ENCODE peak calls at places on chromosomes 13 and 19, in four cellular contexts. D, N, C and A are unnamed samples.

GRCh38 chr13:45851171-45851889 is at the start of gene SIAH3:
- DNase-seq in D (no peak), N (no peak), C (peak), A (no peak)

GRCh38 chr19:1309977-1310852 is 24.5 kb downstream of the EFNA2 start:
- DNase-seq in D (no peak), N (no peak), C (no peak), A (no peak)

GRCh38 chr13:73082471-73082870 is 23.7 kb downstream of the KLF5 start:
- DNase-seq in D (no peak), N (no peak), C (no peak), A (no peak)

GRCh38 chr19:40959338-40959737 is 31.7 kb upstream of the CYP2B6 start:
- DNase-seq in D (no peak), N (no peak), C (no peak), A (no peak)

GRCh38 chr13:39038569-39038898 is 278 bp downstream of the NHLRC3 start:
- DNase-seq in D (no peak), N (peak), C (no peak), A (no peak)

GRCh38 chr13:51286135-51287002 is 53.1 kb upstream of the SERPINE3 start:
- DNase-seq in D (peak), N (peak), C (peak), A (peak)

GRCh38 chr19:33171916-33172359 is 22.2 kb upstream of the LRP3 start:
- DNase-seq in D (no peak), N (no peak), C (peak), A (peak)

GRCh38 chr19:48618278-48618915 is 581 bp downstream of the RPL18 start:
- DNase-seq in D (no peak), N (no peak), C (no peak), A (no peak)

GRCh38 chr19:22144394-22144793 is 52.4 kb downstream of the ZNF676 start:
- DNase-seq in D (no peak), N (no peak), C (peak), A (peak)

GRCh38 chr19:16374436-16374835 is 49.8 kb downstream of the KLF2 start:
- DNase-seq in D (no peak), N (no peak), C (no peak), A (no peak)

GRCh38 chr13:25575562-25575961 is 203.8 kb downstream of the ATP8A2 start:
- DNase-seq in D (no peak), N (no peak), C (no peak), A (no peak)

GRCh38 chr13:86601351-86601750 is 802.1 kb upstream of the SLITRK6 start:
- DNase-seq in D (no peak), N (no peak), C (peak), A (no peak)

GRCh38 chr19:46232029-46232428 is 2.5 kb downstream of the IGFL1 start:
- DNase-seq in D (peak), N (no peak), C (no peak), A (no peak)

GRCh38 chr19:4557186-4557970 is 2.1 kb downstream of the SEMA6B start:
- DNase-seq in D (no peak), N (no peak), C (no peak), A (no peak)

GRCh38 chr19:28539759-28540158 is 673.2 kb downstream of the UQCRFS1 start:
- DNase-seq in D (no peak), N (no peak), C (no peak), A (no peak)

GRCh38 chr13:34153428-34154180 is 335.7 kb downstream of the RFC3 start:
- DNase-seq in D (no peak), N (no peak), C (no peak), A (no peak)

GRCh38 chr13:80133631-80134083 is 207.3 kb downstream of the SPRY2 start:
- DNase-seq in D (no peak), N (no peak), C (no peak), A (no peak)

GRCh38 chr13:61339054-61339621 is 76.5 kb downstream of the PCDH20 start:
- DNase-seq in D (no peak), N (no peak), C (no peak), A (no peak)

GRCh38 chr19:40278361-40279045 is 6.6 kb downstream of the AKT2 start:
- DNase-seq in D (no peak), N (no peak), C (no peak), A (no peak)

GRCh38 chr19:38617764-38618589 is at the start of gene MAP4K1:
- DNase-seq in D (peak), N (peak), C (no peak), A (no peak)

GRCh38 chr13:46389985-46390384 is 2.9 kb upstream of the RUBCNL start:
- DNase-seq in D (no peak), N (no peak), C (peak), A (no peak)

GRCh38 chr13:98143601-98144500 is 957 bp downstream of the FARP1 start:
- DNase-seq in D (peak), N (peak), C (peak), A (no peak)

GRCh38 chr13:51175001-51175400 is 47.2 kb upstream of the FAM124A start:
- DNase-seq in D (no peak), N (no peak), C (no peak), A (no peak)

GRCh38 chr13:20713014-20713376 is 9.5 kb downstream of the IL17D start:
- DNase-seq in D (no peak), N (no peak), C (no peak), A (no peak)

GRCh38 chr13:98958443-98958794 is 19.4 kb downstream of the DOCK9 start:
- DNase-seq in D (no peak), N (no peak), C (no peak), A (no peak)

GRCh38 chr13:75829874-75830273 is 193.7 kb downstream of the LMO7 start:
- DNase-seq in D (no peak), N (no peak), C (no peak), A (no peak)

DNA sequence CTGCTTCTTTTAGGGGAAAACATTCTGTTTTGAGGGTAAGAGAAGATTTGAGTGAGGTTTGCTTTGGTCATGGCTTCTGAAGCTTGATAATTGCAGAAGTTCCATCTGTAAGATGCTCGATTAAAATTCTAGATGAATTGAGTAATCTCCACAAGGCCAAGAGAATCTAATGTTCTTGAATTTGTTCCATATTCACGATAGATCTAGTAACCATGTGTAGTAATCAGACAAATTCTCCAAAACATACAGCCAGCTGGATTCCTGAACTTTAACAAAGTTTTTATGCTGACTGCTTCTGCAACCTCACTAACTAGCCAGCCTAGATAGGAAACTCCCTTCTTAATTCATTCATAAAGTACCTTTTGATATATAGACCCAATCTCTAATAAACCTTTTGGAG is 92.7 kb downstream of the COL4A2 start:
- DNase-seq in D (no peak), N (no peak), C (peak), A (no peak)
- H3K4me3 ChIP-seq in D (no peak), N (no peak), C (no peak), A (no peak)

GRCh38 chr19:54204767-54205468 is 4.3 kb downstream of the RPS9 start:
- DNase-seq in D (no peak), N (no peak), C (no peak), A (no peak)
- H3K4me3 ChIP-seq in D (peak), N (no peak), C (no peak), A (peak)

GRCh38 chr19:47427241-47428176 is 8.2 kb upstream of the MEIS3 start:
- DNase-seq in D (peak), N (no peak), C (peak), A (no peak)
- H3K4me3 ChIP-seq in D (no peak), N (no peak), C (peak), A (peak)

DNA sequence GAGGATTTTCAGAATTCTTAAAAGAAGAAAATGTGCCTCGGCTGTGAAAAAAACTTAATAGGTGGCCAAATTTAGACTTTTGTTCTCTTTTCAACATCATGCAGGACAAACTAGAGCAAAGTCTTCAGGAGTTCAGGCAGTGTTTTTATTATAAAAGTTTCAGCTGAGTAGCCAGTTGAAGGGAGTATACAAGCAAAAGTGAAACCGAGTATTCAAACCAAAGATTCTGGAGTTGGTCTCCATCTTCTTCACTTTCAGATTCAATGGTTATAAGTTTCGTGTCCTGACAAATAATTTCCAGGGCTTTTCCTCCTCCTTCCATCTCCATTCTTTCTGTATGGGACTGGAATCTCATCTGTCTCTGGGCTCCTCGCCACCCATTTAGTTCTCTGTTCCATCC is 379.7 kb downstream of the GPC5 start:
- DNase-seq in D (no peak), N (no peak), C (no peak), A (no peak)
- H3K4me3 ChIP-seq in D (no peak), N (no peak), C (no peak), A (no peak)

DNA sequence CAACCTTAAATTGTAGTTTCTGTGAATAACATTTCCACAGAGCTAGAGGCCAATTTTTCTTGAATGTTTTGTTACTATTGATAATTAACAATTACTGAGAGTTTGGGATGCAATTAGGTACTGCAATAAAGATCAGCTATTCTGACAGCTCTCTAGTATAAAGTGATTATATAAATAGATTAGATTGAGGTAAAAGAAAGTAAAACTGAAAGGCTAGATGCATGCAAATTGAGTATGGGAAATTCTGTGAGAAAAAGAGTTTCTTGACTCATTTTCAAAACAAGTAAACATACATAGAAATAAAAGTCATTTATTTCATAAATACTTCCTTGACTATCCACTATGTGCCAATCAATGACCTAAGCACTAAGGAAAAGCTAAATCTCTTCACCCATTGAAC is 1087.5 kb upstream of the ATXN8OS start:
- DNase-seq in D (no peak), N (no peak), C (no peak), A (no peak)
- H3K4me3 ChIP-seq in D (no peak), N (no peak), C (no peak), A (no peak)

DNA sequence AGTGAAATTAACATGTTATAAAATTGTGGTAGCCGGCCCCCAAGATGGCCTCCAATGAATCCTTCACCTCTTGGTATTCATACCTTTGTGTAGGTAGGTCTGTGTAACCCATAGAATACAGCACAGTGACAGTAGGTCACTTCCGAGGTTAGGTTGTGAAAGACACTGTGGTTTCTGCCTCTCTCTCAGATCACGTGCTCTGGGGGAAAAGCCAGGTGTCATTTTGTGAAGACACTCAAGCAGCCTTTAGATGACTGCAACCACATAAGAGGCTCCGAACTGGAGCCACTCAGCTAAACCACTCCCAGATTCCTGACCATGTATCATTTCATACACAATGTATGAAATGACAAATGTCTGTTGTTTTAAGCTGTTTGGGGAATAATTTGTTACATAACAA is 9.8 kb upstream of the USPL1 start:
- DNase-seq in D (no peak), N (no peak), C (no peak), A (no peak)
- H3K4me3 ChIP-seq in D (no peak), N (no peak), C (no peak), A (no peak)

GRCh38 chr13:77915676-77916075 is 3.0 kb downstream of the EDNRB start:
- DNase-seq in D (no peak), N (no peak), C (no peak), A (no peak)
- H3K4me3 ChIP-seq in D (peak), N (peak), C (no peak), A (no peak)